ENCODE peak calls at places on chromosomes 5 and 9, in four cellular contexts. M is fibroblast of pulmonary artery, Q is PC-3, N is AG10803. E is an unnamed sample.

GRCh38 chr5:163730206-163730782 is 224.9 kb downstream of the MAT2B start:
- DNase-seq in M (no peak), Q (no peak), N (no peak), E (no peak)

GRCh38 chr5:115246361-115246991 is 16.2 kb downstream of the PGGT1B start:
- DNase-seq in M (peak), Q (peak), N (peak), E (peak)

GRCh38 chr9:114089206-114089840 is 9.8 kb downstream of the KIF12 start:
- DNase-seq in M (no peak), Q (no peak), N (no peak), E (no peak)

GRCh38 chr5:122182491-122182921 is 53.2 kb downstream of the ZNF474 start:
- DNase-seq in M (peak), Q (peak), N (peak), E (peak)

GRCh38 chr5:154273963-154274827 is 83.7 kb downstream of the GALNT10 start:
- DNase-seq in M (no peak), Q (no peak), N (no peak), E (no peak)

GRCh38 chr5:159504857-159505304 is 174.6 kb upstream of the IL12B start:
- DNase-seq in M (peak), Q (peak), N (peak), E (peak)

GRCh38 chr5:66513130-66513529 is 83.1 kb upstream of the MAST4 start:
- DNase-seq in M (no peak), Q (no peak), N (no peak), E (no peak)

GRCh38 chr5:176737001-176737745 is 73.2 kb upstream of the UNC5A start:
- DNase-seq in M (no peak), Q (no peak), N (no peak), E (no peak)

GRCh38 chr5:173534664-173535063 is 81.8 kb downstream of the BOD1 start:
- DNase-seq in M (peak), Q (no peak), N (no peak), E (no peak)

GRCh38 chr5:96483878-96484277 is 50.8 kb upstream of the PCSK1 start:
- DNase-seq in M (peak), Q (peak), N (peak), E (peak)

GRCh38 chr5:14035859-14036440 is 91.5 kb upstream of the DNAH5 start:
- DNase-seq in M (peak), Q (peak), N (peak), E (peak)

GRCh38 chr5:72028382-72028781 is 78.9 kb upstream of the MAP1B start:
- DNase-seq in M (no peak), Q (no peak), N (no peak), E (no peak)

GRCh38 chr5:121675932-121676331 is 175.8 kb upstream of the FTMT start:
- DNase-seq in M (no peak), Q (no peak), N (no peak), E (no peak)

GRCh38 chr5:33237471-33237870 is 203.3 kb upstream of the TARS1 start:
- DNase-seq in M (no peak), Q (no peak), N (no peak), E (no peak)

GRCh38 chr5:65722575-65723424 is 795 bp downstream of the NLN start:
- DNase-seq in M (peak), Q (peak), N (peak), E (peak)

GRCh38 chr5:135373747-135374515 is 25.1 kb downstream of the MACROH2A1 start:
- DNase-seq in M (no peak), Q (no peak), N (no peak), E (no peak)

GRCh38 chr9:468766-469496 is 254.3 kb downstream of the DOCK8 start:
- DNase-seq in M (no peak), Q (no peak), N (no peak), E (peak)

GRCh38 chr9:92422611-92423010 is 1.7 kb downstream of the OMD start:
- DNase-seq in M (no peak), Q (no peak), N (no peak), E (no peak)
- H3K4me3 ChIP-seq in M (no peak), Q (no peak), N (no peak), E (no peak)

GRCh38 chr5:64690417-64691151 is at the start of gene SHISAL2B:
- DNase-seq in M (peak), Q (no peak), N (peak), E (peak)
- H3K4me3 ChIP-seq in M (peak), Q (peak), N (peak), E (peak)

GRCh38 chr9:109249615-109250014 is 71.2 kb downstream of the EPB41L4B start:
- DNase-seq in M (no peak), Q (no peak), N (no peak), E (no peak)

GRCh38 chr9:109250311-109250741 is 70.5 kb downstream of the EPB41L4B start:
- DNase-seq in M (no peak), Q (peak), N (no peak), E (no peak)

GRCh38 chr9:109251080-109251775 is 69.6 kb downstream of the EPB41L4B start:
- DNase-seq in M (peak), Q (peak), N (peak), E (peak)

GRCh38 chr9:109251776-109252106 is 69.1 kb downstream of the EPB41L4B start:
- DNase-seq in M (no peak), Q (no peak), N (no peak), E (no peak)

GRCh38 chr9:109250771-109251079 is 70.1 kb downstream of the EPB41L4B start:
- DNase-seq in M (no peak), Q (no peak), N (no peak), E (no peak)
- H3K4me3 ChIP-seq in M (no peak), Q (peak), N (no peak), E (no peak)

DNA sequence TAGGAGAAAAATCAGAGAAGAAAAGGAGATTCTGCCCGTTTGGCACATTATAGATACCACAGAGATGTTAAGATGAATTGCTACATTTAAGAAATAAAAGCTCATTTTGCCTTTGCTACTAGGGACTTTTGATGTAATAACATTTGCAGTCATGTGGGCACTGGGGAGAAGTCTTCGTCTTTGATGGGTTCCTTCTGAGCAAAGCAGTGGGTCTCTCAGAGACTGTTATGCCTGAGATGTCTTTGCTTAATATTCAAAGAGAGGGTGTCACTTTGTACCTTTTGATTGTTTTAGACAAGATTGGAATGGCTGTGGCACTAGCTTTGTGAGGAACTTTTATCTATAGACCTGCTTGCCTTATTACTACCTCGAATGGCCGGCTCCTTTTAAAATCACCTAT is 25.0 kb downstream of the SLC25A25 start:
- DNase-seq in M (no peak), Q (no peak), N (no peak), E (no peak)
- H3K4me3 ChIP-seq in M (peak), Q (no peak), N (no peak), E (peak)

GRCh38 chr9:35743880-35744518 is 5.0 kb downstream of the GBA2 start:
- DNase-seq in M (no peak), Q (no peak), N (no peak), E (no peak)

GRCh38 chr9:35748858-35749514 is at the start of the genes GBA2 and RGP1:
- DNase-seq in M (peak), Q (peak), N (peak), E (peak)

GRCh38 chr9:35746583-35746982 is 2.4 kb downstream of the GBA2 start:
- DNase-seq in M (no peak), Q (peak), N (no peak), E (peak)

GRCh38 chr9:35748239-35748857 is 680 bp downstream of the GBA2 start:
- DNase-seq in M (no peak), Q (no peak), N (no peak), E (peak)

DNA sequence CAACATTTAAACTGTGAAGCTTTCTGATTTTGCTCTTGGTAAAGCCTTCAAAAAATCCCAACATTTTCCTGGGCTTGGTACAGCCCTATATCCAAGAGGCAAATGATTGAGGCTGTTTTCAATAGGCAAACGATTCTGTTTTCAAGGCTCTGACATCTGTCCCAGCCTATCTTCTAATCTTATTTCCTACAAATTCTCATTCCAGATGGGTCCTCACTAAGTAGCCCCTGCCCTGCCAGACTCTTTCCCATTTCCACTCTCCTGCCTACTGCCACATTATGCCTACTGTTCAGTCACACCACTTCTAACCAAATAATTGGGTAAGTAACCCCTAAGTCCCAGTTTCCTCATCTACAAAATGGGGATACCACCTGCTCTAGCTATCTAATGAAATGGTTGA is 3.5 kb downstream of the GBA2 start:
- DNase-seq in M (no peak), Q (no peak), N (no peak), E (no peak)
- H3K4me3 ChIP-seq in M (peak), Q (peak), N (no peak), E (peak)

E was measured in fibroblast of the aortic adventitia.